ENCODE peak calls at places on chromosomes 7 and 10, in seven cellular contexts. Z is fibroblast of lung, R is HCT116, H is K562, I is hepatocyte, J is A549, M is OCI-LY7. V is an unnamed sample.

GRCh38 chr7:36278767-36279171 is 110.9 kb upstream of the ANLN start:
- DNase-seq in M (no peak), Z (peak; percentile 84), H (no peak), I (peak; percentile 85), R (no peak), J (no peak), V (peak; percentile 68)

GRCh38 chr7:36591643-36592042 is 132.7 kb downstream of the AOAH start:
- DNase-seq in I (no peak), Z (no peak), M (no peak), J (no peak), H (no peak), R (no peak), V (no peak)

GRCh38 chr7:17855202-17855601 is 85.1 kb downstream of the SNX13 start:
- DNase-seq in R (no peak), M (no peak), Z (no peak), J (no peak), H (no peak), I (no peak), V (no peak)

GRCh38 chr7:94174956-94175355 is 170.8 kb upstream of the BET1 start:
- DNase-seq in J (no peak), H (no peak), R (no peak), M (no peak), I (no peak), Z (no peak), V (no peak)

GRCh38 chr7:34842782-34843181 is 184.8 kb downstream of the NPSR1 start:
- DNase-seq in H (no peak), J (no peak), M (no peak), I (no peak), Z (no peak), R (no peak), V (no peak)

GRCh38 chr10:132977076-132977475 is 34.7 kb upstream of the CFAP46 start:
- DNase-seq in J (no peak), R (no peak), H (no peak), M (no peak), Z (no peak), I (no peak), V (no peak)

GRCh38 chr7:88361357-88361756 is 54.7 kb upstream of the STEAP4 start:
- DNase-seq in H (no peak), J (no peak), M (no peak), I (no peak), Z (no peak), R (no peak), V (no peak)

GRCh38 chr10:59907918-59908807 is 1.8 kb upstream of the CCDC6 start:
- DNase-seq in M (peak; percentile 73), I (peak; percentile 84), Z (peak; percentile 92), J (peak; percentile 65), R (peak; percentile 77), H (peak; percentile 67), V (peak; percentile 92)

GRCh38 chr10:43409385-43410109 is 561 bp upstream of the HNRNPF start:
- DNase-seq in M (no peak), I (no peak), R (no peak), H (no peak), Z (no peak), J (no peak), V (peak; percentile 39)

GRCh38 chr7:106442476-106442875 is 157.7 kb upstream of the NAMPT start:
- DNase-seq in Z (no peak), J (no peak), I (no peak), R (no peak), H (no peak), M (no peak), V (no peak)

GRCh38 chr7:95772771-95773581 is 622 bp downstream of the DYNC1I1 start:
- DNase-seq in M (no peak), J (no peak), R (no peak), H (no peak), Z (peak; percentile 14), I (peak; percentile 32), V (peak; percentile 57)

GRCh38 chr7:2936891-2937580 is 92.9 kb upstream of the GNA12 start:
- DNase-seq in R (no peak), J (no peak), Z (no peak), H (no peak), I (no peak), M (no peak), V (no peak)

GRCh38 chr7:20306499-20306946 is 24.2 kb upstream of the ITGB8 start:
- DNase-seq in H (no peak), I (peak; percentile 28), Z (no peak), M (no peak), R (no peak), J (no peak), V (no peak)

GRCh38 chr10:43229208-43230061 is 37.4 kb downstream of the RASGEF1A start:
- DNase-seq in I (peak; percentile 64), M (no peak), J (peak; percentile 55), R (no peak), H (no peak), Z (no peak), V (no peak)

GRCh38 chr7:19560111-19560883 is 148.5 kb downstream of the POLR1F start:
- DNase-seq in R (no peak), Z (peak; percentile 55), J (no peak), M (no peak), H (no peak), I (peak; percentile 16), V (peak; percentile 64)

GRCh38 chr7:155558961-155559360 is 12.6 kb upstream of the CNPY1 start:
- DNase-seq in H (no peak), R (no peak), M (no peak), I (no peak), J (no peak), Z (no peak), V (no peak)

GRCh38 chr7:2959343-2959680 is 84.4 kb downstream of the CARD11 start:
- DNase-seq in M (no peak), R (no peak), Z (no peak), J (no peak), H (no peak), I (no peak), V (no peak)

GRCh38 chr7:18570890-18571478 is 75.4 kb downstream of the HDAC9 start:
- DNase-seq in M (peak; percentile 39), R (peak; percentile 31), J (peak; percentile 3), I (peak; percentile 40), Z (peak; percentile 70), H (no peak), V (peak; percentile 78)

GRCh38 chr10:78756604-78757442 is 311.9 kb upstream of the ZMIZ1 start:
- DNase-seq in Z (peak; percentile 96), J (peak; percentile 93), H (no peak), I (peak; percentile 90), R (peak; percentile 64), M (no peak), V (peak; percentile 100)

GRCh38 chr7:158246272-158246959 is 341.2 kb downstream of the PTPRN2 start:
- DNase-seq in J (no peak), R (no peak), I (no peak), M (no peak), H (no peak), Z (no peak), V (no peak)

GRCh38 chr7:121530251-121531174 is 134.4 kb upstream of the FAM3C start:
- DNase-seq in Z (peak; percentile 83), I (peak; percentile 37), M (no peak), J (peak; percentile 13), R (peak; percentile 100), H (no peak), V (peak; percentile 97)

DNA sequence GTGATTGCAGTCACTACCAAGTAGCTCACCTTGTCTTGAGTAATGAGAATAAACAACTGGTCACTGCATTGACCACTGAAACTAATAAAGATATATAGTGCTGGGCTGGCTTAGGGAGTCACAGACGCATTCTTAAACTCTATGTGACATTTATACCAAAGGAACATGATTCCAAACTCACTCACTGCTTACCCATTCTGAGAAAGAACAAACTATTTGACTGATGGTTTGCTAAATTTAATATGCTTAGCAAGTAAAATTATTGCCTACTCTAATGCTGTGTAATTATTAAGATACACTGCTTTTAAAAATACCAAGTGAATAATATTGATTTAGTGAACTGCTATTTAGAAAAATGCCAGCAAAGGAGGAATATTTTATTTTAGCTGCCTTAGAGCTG is 191.1 kb downstream of the LRMDA start:
- DNase-seq in H (no peak), Z (no peak), J (no peak), R (no peak), I (no peak), M (no peak), V (no peak)
- TF ChIP-seq CTCF in H (no peak), Z (no peak), J (no peak), R (no peak), I (no peak), M (no peak), V (no peak)

GRCh38 chr7:82056282-82056681 is 286.4 kb upstream of the HGF start:
- DNase-seq in H (no peak), R (no peak), M (no peak), Z (no peak), I (no peak), J (no peak), V (no peak)
- H3K4me2 ChIP-seq in H (no peak overlapping the region), R (no peak overlapping the region), M (no peak overlapping the region), Z (no peak overlapping the region), I (no peak overlapping the region), J (no peak overlapping the region), V (no peak overlapping the region)

DNA sequence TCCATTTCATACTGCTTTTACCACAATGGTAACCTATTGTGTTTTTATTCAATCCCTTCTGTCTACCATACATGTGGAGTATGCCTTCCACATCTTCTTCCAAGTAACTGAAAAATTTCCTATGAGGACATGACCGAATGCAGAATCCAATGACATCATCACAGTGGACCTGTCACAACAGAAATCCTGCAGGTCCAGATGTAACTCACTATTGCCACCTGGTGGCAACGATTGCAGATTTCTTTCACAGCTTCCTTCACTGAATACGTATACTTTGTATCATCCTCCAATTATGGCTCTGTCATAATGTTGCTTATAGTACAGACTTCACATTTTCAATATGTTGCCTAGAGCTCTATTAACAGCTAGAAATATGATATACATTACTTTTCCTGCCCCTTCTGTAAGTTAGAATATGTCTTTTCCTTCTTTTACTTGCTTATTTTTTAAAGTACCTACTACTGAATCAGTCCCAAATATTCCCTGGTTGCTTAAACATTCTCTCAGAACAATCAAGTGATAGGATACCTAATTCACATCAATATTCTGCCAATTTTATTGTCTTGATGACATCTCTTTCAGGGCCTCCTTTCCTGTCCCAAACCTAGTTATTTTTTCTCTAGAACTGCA is 45.4 kb downstream of the SLC13A1 start:
- DNase-seq in Z (peak; percentile 81), M (peak; percentile 58), R (peak; percentile 90), H (peak; percentile 63), I (peak; percentile 89), J (peak; percentile 34), V (peak; percentile 86)
- TF ChIP-seq CTCF in Z (peak; percentile 74), M (peak; percentile 87), R (peak; percentile 58), H (peak; percentile 77), I (peak; percentile 89), J (peak; percentile 77), V (peak; percentile 81)

GRCh38 chr10:91776266-91776665 is 22.0 kb upstream of the TNKS2 start:
- DNase-seq in J (no peak), I (no peak), H (no peak), M (no peak), Z (no peak), R (no peak), V (no peak)

GRCh38 chr10:91775731-91776130 is 22.5 kb upstream of the TNKS2 start:
- DNase-seq in R (no peak), H (no peak), J (no peak), M (no peak), Z (no peak), I (no peak), V (no peak)

GRCh38 chr10:91774571-91774970 is 23.7 kb upstream of the TNKS2 start:
- DNase-seq in H (no peak), I (no peak), R (no peak), J (no peak), Z (no peak), M (no peak), V (no peak)

GRCh38 chr10:91779011-91779605 is 19.1 kb upstream of the TNKS2 start:
- DNase-seq in H (no peak), M (no peak), R (no peak), Z (no peak), I (no peak), J (no peak), V (peak; percentile 69)

GRCh38 chr10:91778485-91778884 is 19.7 kb upstream of the TNKS2 start:
- DNase-seq in R (no peak), J (no peak), Z (no peak), I (no peak), M (no peak), H (no peak), V (no peak)
- H3K4me2 ChIP-seq in R (no peak overlapping the region), J (no peak overlapping the region), Z (no peak overlapping the region), I (no peak overlapping the region), M (no peak overlapping the region), H (no peak overlapping the region), V (peak overlapping the region; percentile 78)

V was measured in PC-3.